ENCODE peak calls at places on chromosomes 12 and 14, in seven cellular contexts. W is gastrocnemius medialis, Q is fibroblast of mammary gland, J is dorsolateral prefrontal cortex, V is brain microvascular endothelial cell, I is lower leg skin, X is fibroblast of pulmonary artery. G is an unnamed sample.

GRCh38 chr12:64385468-64385867 is 5.1 kb downstream of the C12orf56 start:
- DNase-seq in J (no peak), Q (peak), X (no peak), V (peak), I (no peak), W (no peak), G (peak)

GRCh38 chr12:118166946-118167345 is 31.0 kb downstream of the PEBP1 start:
- DNase-seq in X (no peak), W (no peak), J (no peak), Q (no peak), V (no peak), I (no peak), G (no peak)

GRCh38 chr14:35879654-35880249 is 53.6 kb downstream of the BRMS1L start:
- DNase-seq in X (peak), Q (peak), I (no peak), J (no peak), W (no peak), V (peak), G (peak)

GRCh38 chr12:113244015-113244983 is 23.0 kb downstream of the TPCN1 start:
- DNase-seq in I (peak), X (peak), V (no peak), W (peak), J (peak), Q (no peak), G (no peak)

GRCh38 chr14:96100171-96101064 is 61.3 kb downstream of the C14orf132 start:
- DNase-seq in Q (peak), W (peak), I (peak), V (peak), X (peak), J (peak), G (peak)

GRCh38 chr14:30017370-30017993 is 89.8 kb upstream of the PRKD1 start:
- DNase-seq in W (no peak), I (no peak), V (no peak), J (no peak), Q (no peak), X (no peak), G (no peak)

GRCh38 chr14:30641207-30641606 is 19.1 kb downstream of the SCFD1 start:
- DNase-seq in I (no peak), J (no peak), Q (no peak), V (no peak), X (no peak), W (no peak), G (no peak)

GRCh38 chr14:79564371-79564770 is 646.9 kb downstream of the DIO2 start:
- DNase-seq in W (no peak), I (no peak), Q (no peak), J (no peak), X (peak), V (peak), G (no peak)

GRCh38 chr12:129614221-129614885 is 289.5 kb downstream of the TMEM132D start:
- DNase-seq in J (no peak), X (no peak), V (peak), I (no peak), Q (no peak), W (no peak), G (no peak)

GRCh38 chr14:99143126-99143525 is 128.9 kb downstream of the BCL11B start:
- DNase-seq in J (no peak), W (no peak), Q (no peak), V (no peak), X (no peak), I (no peak), G (no peak)

GRCh38 chr14:92473261-92473946 is 40.2 kb upstream of the RIN3 start:
- DNase-seq in J (no peak), Q (peak), I (peak), V (peak), X (peak), W (peak), G (peak)

GRCh38 chr12:108515916-108516315 is 839 bp downstream of the FICD start:
- DNase-seq in Q (no peak), X (no peak), J (no peak), V (no peak), I (no peak), W (no peak), G (peak)

GRCh38 chr14:20714593-20715250 is 26.2 kb downstream of the ANG start:
- DNase-seq in I (peak), J (no peak), W (peak), Q (peak), V (peak), X (peak), G (peak)

GRCh38 chr14:20748439-20748838 is 2.8 kb downstream of the EDDM3A start:
- DNase-seq in I (no peak), X (no peak), W (no peak), J (no peak), Q (no peak), V (no peak), G (no peak)

GRCh38 chr14:24436355-24437019 is 6.1 kb downstream of the SDR39U1 start:
- DNase-seq in X (peak), Q (peak), W (no peak), J (no peak), V (peak), I (no peak), G (peak)

GRCh38 chr12:111756681-111757080 is 10.1 kb upstream of the ALDH2 start:
- DNase-seq in I (no peak), W (no peak), V (no peak), X (no peak), Q (no peak), J (no peak), G (no peak)

GRCh38 chr12:52203126-52203921 is 11.5 kb upstream of the KRT80 start:
- DNase-seq in Q (peak), V (peak), I (peak), J (peak), X (peak), W (peak), G (peak)

GRCh38 chr12:52205584-52206308 is 13.9 kb upstream of the KRT80 start:
- DNase-seq in J (no peak), W (peak), X (no peak), Q (no peak), I (no peak), V (no peak), G (no peak)

GRCh38 chr12:52202361-52203078 is 10.7 kb upstream of the KRT80 start:
- DNase-seq in W (no peak), X (peak), J (no peak), Q (no peak), I (no peak), V (no peak), G (no peak)

GRCh38 chr12:52204931-52205505 is 13.2 kb upstream of the KRT80 start:
- DNase-seq in I (no peak), J (peak), Q (no peak), V (no peak), X (no peak), W (peak), G (no peak)

GRCh38 chr12:52204095-52204930 is 12.5 kb upstream of the KRT80 start:
- DNase-seq in J (peak), X (no peak), V (peak), Q (peak), W (peak), I (no peak), G (peak)
- H3K4me3 ChIP-seq in J (no peak), X (no peak), V (no peak), Q (no peak), W (no peak), I (no peak), G (no peak)

DNA sequence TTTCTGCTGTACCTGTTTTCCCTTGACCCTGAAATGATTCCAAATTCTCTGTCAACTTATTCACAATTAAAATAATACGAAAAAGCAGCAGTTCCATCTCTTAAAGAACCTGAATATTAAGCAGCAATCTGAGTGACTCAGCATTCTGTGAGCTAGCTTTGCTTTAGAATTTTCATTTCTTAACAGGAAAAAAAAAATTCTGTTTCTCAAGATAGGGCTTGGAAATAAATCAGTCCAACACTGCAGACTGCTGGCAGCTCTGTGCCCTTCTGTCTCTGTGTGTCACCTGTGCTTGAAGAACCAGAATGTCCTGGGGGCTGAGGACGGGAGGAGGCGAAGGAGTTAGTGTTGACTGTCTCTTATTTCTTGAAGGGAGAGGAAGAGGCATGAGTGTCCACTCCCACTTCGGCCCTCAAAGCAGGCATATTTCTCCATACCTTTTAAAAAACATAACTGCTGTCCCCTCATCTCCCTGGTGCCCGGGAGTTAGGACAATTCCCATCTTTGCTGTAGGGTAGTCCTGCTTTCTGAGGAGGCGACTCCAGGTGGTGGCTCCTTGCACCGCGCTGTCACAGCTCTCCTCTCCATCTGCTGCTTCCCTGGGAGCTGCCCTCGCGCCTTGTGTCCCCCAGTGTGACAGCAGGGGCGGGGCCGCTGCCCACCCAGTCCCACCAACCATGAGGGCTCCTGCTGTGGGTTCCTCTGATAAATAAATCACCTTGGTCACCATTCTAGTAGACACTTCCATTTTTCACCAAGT is 203.1 kb downstream of the CALM1 start:
- DNase-seq in W (no peak), J (no peak), I (no peak), V (no peak), X (peak), Q (peak), G (no peak)
- TF ChIP-seq CTCF in W (peak), J (peak), I (no peak), V (peak), X (peak), Q (no peak), G (no peak)

GRCh38 chr12:53972722-53973092 is 219 bp upstream of the HOXC11 start:
- DNase-seq in J (no peak), W (no peak), V (no peak), I (no peak), Q (no peak), X (no peak), G (no peak)
- H3K4me3 ChIP-seq in J (no peak), W (peak), V (no peak), I (no peak), Q (peak), X (no peak), G (peak)

DNA sequence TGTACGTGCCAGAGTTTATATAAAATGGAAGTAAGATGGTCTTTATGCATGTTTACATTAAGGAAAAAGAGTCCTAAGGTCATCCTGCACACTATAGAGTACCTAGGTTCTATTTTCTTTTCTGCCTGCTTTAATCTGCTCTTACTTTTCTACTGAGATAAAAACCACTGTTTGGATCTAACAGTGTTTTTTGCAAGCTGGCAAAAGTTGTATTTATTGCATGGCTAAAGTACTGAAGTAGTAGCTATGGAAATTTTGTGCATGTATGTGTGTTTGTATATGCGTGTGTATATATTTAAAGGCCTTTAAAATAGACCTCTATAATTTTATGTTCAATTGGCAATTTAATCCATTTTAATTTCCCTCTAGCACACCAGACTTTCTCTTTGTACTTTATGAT is 98.3 kb upstream of the CPSF6 start:
- DNase-seq in W (no peak), Q (no peak), I (no peak), V (no peak), X (no peak), J (no peak), G (no peak)
- TF ChIP-seq CTCF in W (no peak), Q (no peak), I (no peak), V (no peak), X (no peak), J (no peak), G (no peak)

GRCh38 chr12:121796855-121797751 is 3.6 kb upstream of the RHOF start:
- DNase-seq in J (peak), X (peak), V (peak), Q (peak), I (peak), W (peak), G (peak)
- H3K4me3 ChIP-seq in J (peak), X (peak), V (peak), Q (peak), I (no peak), W (peak), G (peak)

GRCh38 chr12:92541024-92541423 is 161.8 kb upstream of the PLEKHG7 start:
- DNase-seq in X (no peak), I (no peak), Q (no peak), J (no peak), V (no peak), W (no peak), G (no peak)

GRCh38 chr12:92537235-92537960 is 165.4 kb upstream of the PLEKHG7 start:
- DNase-seq in I (no peak), Q (no peak), J (no peak), V (no peak), X (no peak), W (no peak), G (no peak)

GRCh38 chr12:92543359-92543758 is 159.4 kb upstream of the PLEKHG7 start:
- DNase-seq in I (no peak), W (no peak), Q (peak), J (no peak), X (no peak), V (no peak), G (no peak)

GRCh38 chr12:92538970-92539749 is 163.6 kb upstream of the PLEKHG7 start:
- DNase-seq in Q (peak), X (peak), I (no peak), W (no peak), J (no peak), V (peak), G (peak)

DNA sequence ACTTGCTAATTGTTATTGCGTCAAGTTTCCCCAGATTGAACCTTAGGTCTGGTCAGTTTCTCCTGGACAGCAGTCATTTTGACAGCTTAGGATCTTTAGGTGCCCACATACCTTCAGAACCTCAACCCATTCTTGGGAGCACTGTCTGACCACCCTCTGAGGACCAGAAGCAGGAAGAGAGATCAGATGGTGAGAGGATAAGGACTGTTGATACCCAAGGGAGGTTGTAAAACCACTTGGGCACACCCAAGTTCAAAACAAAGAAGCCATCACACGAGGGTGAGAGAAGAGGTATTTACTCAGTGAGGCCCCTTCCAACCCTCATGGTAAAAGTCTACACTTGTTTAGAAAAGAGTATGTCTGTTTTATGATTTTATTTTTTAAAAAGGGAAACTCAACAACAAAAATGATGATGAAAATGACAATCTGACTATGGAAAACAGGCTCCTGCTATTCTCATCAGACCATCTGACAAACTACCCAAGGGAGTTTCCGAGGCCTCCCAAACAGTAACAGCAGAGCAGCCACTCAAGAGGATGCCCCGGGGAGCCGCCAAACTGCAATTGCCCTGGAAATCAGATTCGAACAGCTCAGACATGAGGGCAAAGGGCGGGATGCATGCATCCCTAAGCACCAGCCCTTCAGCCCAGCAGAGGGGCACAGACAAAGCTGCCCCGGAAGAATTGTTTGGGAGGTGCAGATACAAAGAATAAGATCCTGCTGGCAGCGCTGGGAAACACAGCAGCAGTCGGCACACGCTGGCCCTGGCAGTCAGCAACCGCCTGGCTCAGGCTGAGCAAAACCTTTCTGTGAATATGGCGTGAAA is 162.6 kb upstream of the PLEKHG7 start:
- DNase-seq in V (no peak), I (no peak), J (peak), X (no peak), W (no peak), Q (no peak), G (no peak)
- TF ChIP-seq CTCF in V (peak), I (no peak), J (no peak), X (no peak), W (peak), Q (no peak), G (no peak)

DNA sequence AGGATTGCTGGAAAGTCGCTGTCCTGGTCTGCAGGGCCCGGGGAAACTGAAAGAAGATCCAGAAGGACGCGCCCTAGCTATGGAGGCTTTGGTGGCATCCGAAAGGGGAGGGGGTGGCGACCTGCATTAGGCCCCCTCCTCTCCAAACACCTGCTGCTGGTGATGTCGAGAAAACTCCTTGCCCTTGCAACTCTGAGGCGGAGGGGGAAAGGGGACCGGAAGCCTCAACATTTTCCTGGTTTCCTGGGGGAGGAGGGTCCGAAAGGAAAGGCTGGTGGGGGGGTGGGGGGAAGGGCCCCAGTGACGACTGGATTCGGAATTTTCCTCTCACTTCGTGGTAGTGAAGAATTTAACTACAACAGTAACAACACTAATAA is 421.1 kb downstream of the VRK1 start:
- DNase-seq in Q (no peak), W (no peak), X (no peak), J (no peak), V (no peak), I (no peak), G (no peak)
- H3K4me3 ChIP-seq in Q (no peak), W (peak), X (no peak), J (peak), V (no peak), I (no peak), G (peak)

GRCh38 chr12:90010089-90010488 is 301.5 kb upstream of the ATP2B1 start:
- DNase-seq in W (no peak), V (peak), J (no peak), X (no peak), Q (no peak), I (no peak), G (no peak)
- TF ChIP-seq CTCF in W (no peak), V (peak), J (no peak), X (no peak), Q (no peak), I (no peak), G (no peak)

G was measured in foreskin fibroblast.